ENCODE peak calls at places on chromosomes 3 and 15, in seven cellular contexts. One of them, this sample, is unnamed.
A peak's percentile ranks its signal among the peaks of the same experiment; 100 is the strongest.

GRCh38 chr3:196163687-196164493 is 47.3 kb downstream of the ZDHHC19 start:
- DNase-seq in GM12892: no peak
- DNase-seq in esophagus muscularis mucosa: no peak
- DNase-seq in transverse colon: peak; percentile 51
- DNase-seq in H1: no peak
- DNase-seq in K562: peak; percentile 38
- DNase-seq in breast epithelium: no peak
- DNase-seq in this sample: no peak

GRCh38 chr3:13014755-13015285 is 58.4 kb downstream of the IQSEC1 start:
- DNase-seq in GM12892: no peak
- DNase-seq in esophagus muscularis mucosa: no peak
- DNase-seq in transverse colon: peak; percentile 14
- DNase-seq in H1: no peak
- DNase-seq in K562: no peak
- DNase-seq in breast epithelium: no peak
- DNase-seq in this sample: no peak

GRCh38 chr3:187102073-187102634 is 37.1 kb downstream of the RPL39L start:
- DNase-seq in GM12892: no peak
- DNase-seq in esophagus muscularis mucosa: no peak
- DNase-seq in transverse colon: no peak
- DNase-seq in H1: no peak
- DNase-seq in K562: no peak
- DNase-seq in breast epithelium: no peak
- DNase-seq in this sample: no peak

GRCh38 chr3:134302674-134303073 is 52.0 kb upstream of the RYK start:
- DNase-seq in GM12892: no peak
- DNase-seq in esophagus muscularis mucosa: no peak
- DNase-seq in transverse colon: no peak
- DNase-seq in H1: no peak
- DNase-seq in K562: no peak
- DNase-seq in breast epithelium: no peak
- DNase-seq in this sample: peak; percentile 74

GRCh38 chr3:24192004-24192403 is 246.9 kb downstream of the NR1D2 start:
- DNase-seq in GM12892: no peak
- DNase-seq in esophagus muscularis mucosa: no peak
- DNase-seq in transverse colon: no peak
- DNase-seq in H1: no peak
- DNase-seq in K562: no peak
- DNase-seq in breast epithelium: no peak
- DNase-seq in this sample: no peak

GRCh38 chr3:141710888-141711616 is 27.0 kb upstream of the RNF7 start:
- DNase-seq in GM12892: no peak
- DNase-seq in esophagus muscularis mucosa: peak; percentile 1
- DNase-seq in transverse colon: no peak
- DNase-seq in H1: no peak
- DNase-seq in K562: no peak
- DNase-seq in breast epithelium: no peak
- DNase-seq in this sample: no peak

GRCh38 chr15:56948000-56948765 is 29.7 kb downstream of the TCF12 start:
- DNase-seq in GM12892: no peak
- DNase-seq in esophagus muscularis mucosa: no peak
- DNase-seq in transverse colon: no peak
- DNase-seq in H1: no peak
- DNase-seq in K562: no peak
- DNase-seq in breast epithelium: no peak
- DNase-seq in this sample: no peak

GRCh38 chr15:52559583-52559982 is 9.2 kb downstream of the ARPP19 start:
- DNase-seq in GM12892: no peak
- DNase-seq in esophagus muscularis mucosa: no peak
- DNase-seq in transverse colon: no peak
- DNase-seq in H1: no peak
- DNase-seq in K562: peak; percentile 19
- DNase-seq in breast epithelium: no peak
- DNase-seq in this sample: no peak

GRCh38 chr3:22117751-22118346 is 366.8 kb upstream of the ZNF385D start:
- DNase-seq in GM12892: no peak
- DNase-seq in esophagus muscularis mucosa: no peak
- DNase-seq in transverse colon: no peak
- DNase-seq in H1: no peak
- DNase-seq in K562: peak; percentile 7
- DNase-seq in breast epithelium: no peak
- DNase-seq in this sample: no peak

GRCh38 chr3:42831321-42831713 is 22.1 kb downstream of the ACKR2 start:
- DNase-seq in GM12892: no peak
- DNase-seq in esophagus muscularis mucosa: no peak
- DNase-seq in transverse colon: peak; percentile 84
- DNase-seq in H1: peak; percentile 78
- DNase-seq in K562: peak; percentile 69
- DNase-seq in breast epithelium: no peak
- DNase-seq in this sample: peak; percentile 80

GRCh38 chr3:195524171-195524896 is 18.8 kb downstream of the PPP1R2 start:
- DNase-seq in GM12892: no peak
- DNase-seq in esophagus muscularis mucosa: no peak
- DNase-seq in transverse colon: no peak
- DNase-seq in H1: no peak
- DNase-seq in K562: no peak
- DNase-seq in breast epithelium: no peak
- DNase-seq in this sample: no peak

GRCh38 chr3:82157952-82158351 is 396.5 kb upstream of the GBE1 start:
- DNase-seq in GM12892: no peak
- DNase-seq in esophagus muscularis mucosa: no peak
- DNase-seq in transverse colon: no peak
- DNase-seq in H1: no peak
- DNase-seq in K562: no peak
- DNase-seq in breast epithelium: no peak
- DNase-seq in this sample: no peak

GRCh38 chr3:12138044-12138443 is 20.7 kb downstream of the TIMP4 start:
- DNase-seq in GM12892: no peak
- DNase-seq in esophagus muscularis mucosa: no peak
- DNase-seq in transverse colon: peak; percentile 35
- DNase-seq in H1: no peak
- DNase-seq in K562: peak; percentile 28
- DNase-seq in breast epithelium: no peak
- DNase-seq in this sample: peak; percentile 33

GRCh38 chr15:100093211-100094126 is 248.3 kb downstream of the ADAMTS17 start:
- DNase-seq in GM12892: no peak
- DNase-seq in esophagus muscularis mucosa: no peak
- DNase-seq in transverse colon: no peak
- DNase-seq in H1: no peak
- DNase-seq in K562: no peak
- DNase-seq in breast epithelium: peak; percentile 9
- DNase-seq in this sample: no peak

GRCh38 chr3:79424811-79425210 is 343.0 kb downstream of the ROBO1 start:
- DNase-seq in GM12892: no peak
- DNase-seq in esophagus muscularis mucosa: no peak
- DNase-seq in transverse colon: no peak
- DNase-seq in H1: no peak
- DNase-seq in K562: no peak
- DNase-seq in breast epithelium: no peak
- DNase-seq in this sample: no peak

GRCh38 chr15:91100561-91101355 is 701 bp downstream of the SV2B start:
- DNase-seq in GM12892: no peak
- DNase-seq in esophagus muscularis mucosa: no peak
- DNase-seq in transverse colon: no peak
- DNase-seq in H1: no peak
- DNase-seq in K562: no peak
- DNase-seq in breast epithelium: no peak
- DNase-seq in this sample: no peak

GRCh38 chr3:171748341-171748918 is 61.9 kb downstream of the PLD1 start:
- DNase-seq in GM12892: no peak
- DNase-seq in esophagus muscularis mucosa: no peak
- DNase-seq in transverse colon: no peak
- DNase-seq in H1: no peak
- DNase-seq in K562: no peak
- DNase-seq in breast epithelium: no peak
- DNase-seq in this sample: no peak

GRCh38 chr3:99862208-99862607 is 44.5 kb downstream of the CMSS1 start:
- DNase-seq in GM12892: no peak
- DNase-seq in esophagus muscularis mucosa: no peak
- DNase-seq in transverse colon: no peak
- DNase-seq in H1: no peak
- DNase-seq in K562: no peak
- DNase-seq in breast epithelium: no peak
- DNase-seq in this sample: no peak

GRCh38 chr3:13728487-13728886 is 151.4 kb downstream of the WNT7A start:
- DNase-seq in GM12892: no peak
- DNase-seq in esophagus muscularis mucosa: no peak
- DNase-seq in transverse colon: no peak
- DNase-seq in H1: no peak
- DNase-seq in K562: no peak
- DNase-seq in breast epithelium: no peak
- DNase-seq in this sample: no peak

GRCh38 chr3:16813336-16813735 is 71.4 kb upstream of the PLCL2 start:
- DNase-seq in GM12892: no peak
- DNase-seq in esophagus muscularis mucosa: peak; percentile 72
- DNase-seq in transverse colon: no peak
- DNase-seq in H1: no peak
- DNase-seq in K562: no peak
- DNase-seq in breast epithelium: no peak
- DNase-seq in this sample: no peak

GRCh38 chr3:112167758-112168157 is 34.7 kb upstream of the GCSAM start:
- DNase-seq in GM12892: no peak
- DNase-seq in esophagus muscularis mucosa: no peak
- DNase-seq in transverse colon: no peak
- DNase-seq in H1: no peak
- DNase-seq in K562: no peak
- DNase-seq in breast epithelium: no peak
- DNase-seq in this sample: no peak

GRCh38 chr3:66107855-66108254 is 69.1 kb upstream of the MAGI1 start:
- DNase-seq in GM12892: no peak
- DNase-seq in esophagus muscularis mucosa: no peak
- DNase-seq in transverse colon: no peak
- DNase-seq in H1: no peak
- DNase-seq in K562: no peak
- DNase-seq in breast epithelium: peak; percentile 24
- DNase-seq in this sample: no peak
- TF ChIP-seq POLR2AphosphoS5 in GM12892: no peak
- TF ChIP-seq POLR2AphosphoS5 in esophagus muscularis mucosa: no peak
- TF ChIP-seq POLR2AphosphoS5 in transverse colon: no peak
- TF ChIP-seq POLR2AphosphoS5 in H1: no peak
- TF ChIP-seq POLR2AphosphoS5 in K562: no peak
- TF ChIP-seq POLR2AphosphoS5 in breast epithelium: no peak
- TF ChIP-seq POLR2AphosphoS5 in this sample: no peak

DNA sequence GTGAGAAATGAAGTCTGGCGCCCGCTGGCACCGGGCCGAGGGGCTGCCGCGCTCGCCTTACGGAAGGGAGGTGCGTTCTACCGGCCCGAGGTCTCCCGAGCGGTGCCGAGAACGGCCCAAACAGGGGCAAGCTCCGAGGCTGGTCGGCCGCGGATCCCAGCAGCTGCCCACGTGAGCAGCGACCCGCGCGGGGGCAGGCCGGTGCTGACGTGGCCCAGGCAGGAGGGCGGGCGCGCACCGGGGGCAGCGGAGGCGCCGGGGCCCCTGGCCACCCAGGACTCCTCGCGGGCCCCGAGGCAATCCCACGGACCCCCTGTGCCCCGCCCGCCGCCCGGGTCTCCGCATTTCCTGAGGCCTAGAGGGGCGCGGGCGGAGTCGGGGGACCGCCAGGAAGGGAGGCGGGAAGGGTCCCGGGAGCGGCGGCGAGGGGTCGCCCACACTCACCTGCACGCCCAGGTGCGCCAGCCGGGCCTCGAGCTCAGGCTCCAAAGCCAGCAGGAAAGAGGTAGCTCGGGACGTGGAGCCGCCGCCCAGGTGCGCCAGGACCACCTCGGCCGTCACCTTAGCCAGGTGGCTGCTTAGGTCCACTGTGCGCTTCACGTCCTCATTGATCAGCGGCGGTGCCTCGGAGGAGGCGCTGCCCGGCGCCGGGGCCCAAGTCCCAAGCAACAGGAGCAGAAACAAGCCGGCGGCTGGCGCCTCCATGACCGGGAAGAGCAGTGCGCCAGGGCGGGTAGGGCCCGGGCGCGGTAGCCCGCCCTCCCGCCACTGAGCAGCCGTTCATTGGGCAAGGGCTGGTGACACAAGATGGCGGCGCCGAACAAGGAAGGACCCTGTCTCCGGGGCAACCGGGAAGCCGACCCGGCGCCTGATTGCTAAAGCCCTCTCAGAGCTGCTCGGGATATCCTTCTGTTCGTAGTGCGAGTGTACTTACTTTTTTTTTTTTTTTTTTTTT is at the start of gene RPN1:
- DNase-seq in GM12892: peak; percentile 87
- DNase-seq in esophagus muscularis mucosa: peak; percentile 98
- DNase-seq in transverse colon: peak; percentile 98
- DNase-seq in H1: peak; percentile 57
- DNase-seq in K562: peak; percentile 89
- DNase-seq in breast epithelium: peak; percentile 96
- DNase-seq in this sample: peak; percentile 98
- TF ChIP-seq POLR2A in GM12892: peak; percentile 89
- TF ChIP-seq POLR2A in esophagus muscularis mucosa: peak; percentile 60
- TF ChIP-seq POLR2A in transverse colon: peak; percentile 97
- TF ChIP-seq POLR2A in H1: peak; percentile 94
- TF ChIP-seq POLR2A in K562: peak; percentile 91
- TF ChIP-seq POLR2A in breast epithelium: peak; percentile 66
- TF ChIP-seq POLR2A in this sample: peak; percentile 60

DNA sequence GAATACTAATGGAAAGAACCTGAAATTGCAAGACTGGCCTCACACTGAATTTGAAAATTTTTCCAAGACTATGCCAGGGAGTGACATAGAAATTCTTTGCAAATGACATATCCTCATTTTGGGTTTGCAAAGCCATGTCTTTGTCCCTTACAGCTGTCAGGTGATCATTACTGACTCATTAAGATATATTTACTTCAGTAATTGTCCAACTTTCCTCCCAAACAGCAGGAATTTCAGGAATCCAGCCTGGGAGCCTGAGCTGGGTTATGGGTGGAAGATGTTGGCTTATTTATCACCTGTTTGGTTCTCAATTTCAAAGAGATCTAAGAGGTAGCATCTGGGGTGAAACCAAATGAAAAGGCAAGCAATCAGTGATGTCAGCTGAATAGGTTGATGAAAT is 111.6 kb upstream of the ACP3 start:
- DNase-seq in GM12892: no peak
- DNase-seq in esophagus muscularis mucosa: no peak
- DNase-seq in transverse colon: no peak
- DNase-seq in H1: no peak
- DNase-seq in K562: no peak
- DNase-seq in breast epithelium: no peak
- DNase-seq in this sample: no peak
- TF ChIP-seq POLR2AphosphoS5 in GM12892: no peak
- TF ChIP-seq POLR2AphosphoS5 in esophagus muscularis mucosa: no peak
- TF ChIP-seq POLR2AphosphoS5 in transverse colon: no peak
- TF ChIP-seq POLR2AphosphoS5 in H1: no peak
- TF ChIP-seq POLR2AphosphoS5 in K562: no peak
- TF ChIP-seq POLR2AphosphoS5 in breast epithelium: no peak
- TF ChIP-seq POLR2AphosphoS5 in this sample: no peak

DNA sequence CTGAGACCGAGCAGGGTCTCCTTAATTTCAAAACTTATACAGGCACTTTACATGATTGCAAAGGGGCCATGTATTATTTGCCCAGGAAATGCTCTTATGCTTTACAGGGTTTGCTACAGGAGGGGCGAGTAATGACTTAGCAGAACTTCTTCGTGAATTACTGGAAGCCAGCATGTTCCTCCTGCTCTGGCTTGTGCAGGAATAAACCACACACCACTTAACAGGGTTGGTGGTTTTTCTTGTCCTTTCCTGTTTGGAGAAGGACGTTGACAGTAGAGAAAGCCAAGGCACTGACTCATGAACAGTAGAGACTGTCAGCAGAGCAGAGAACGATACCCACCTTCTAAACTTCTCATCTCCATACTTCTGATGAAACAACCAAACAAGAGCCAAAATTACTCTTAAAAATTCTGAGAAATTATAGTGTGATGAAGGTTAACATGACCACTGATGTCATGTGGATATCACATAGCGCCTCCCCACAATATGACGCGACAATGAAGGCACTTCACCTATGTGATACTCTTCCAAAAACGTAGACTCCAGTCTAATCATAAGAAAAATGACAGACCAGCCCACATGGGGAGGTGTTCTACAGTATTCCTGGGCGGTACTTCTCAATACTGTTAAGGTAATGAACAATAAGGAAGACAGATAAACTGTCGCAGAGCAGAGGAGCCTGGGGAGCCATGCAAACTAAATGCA is 24.7 kb upstream of the MCTP2 start:
- DNase-seq in GM12892: no peak
- DNase-seq in esophagus muscularis mucosa: no peak
- DNase-seq in transverse colon: no peak
- DNase-seq in H1: no peak
- DNase-seq in K562: no peak
- DNase-seq in breast epithelium: no peak
- DNase-seq in this sample: no peak
- TF ChIP-seq POLR2A in GM12892: no peak
- TF ChIP-seq POLR2A in esophagus muscularis mucosa: no peak
- TF ChIP-seq POLR2A in transverse colon: no peak
- TF ChIP-seq POLR2A in H1: no peak
- TF ChIP-seq POLR2A in K562: no peak
- TF ChIP-seq POLR2A in breast epithelium: no peak
- TF ChIP-seq POLR2A in this sample: no peak